ENCODE peak calls at places on chromosomes 12 and 14, in seven cellular contexts. H is activated T-helper 9 cell treated with anti-CD3 and anti-CD28 coated beads, Interleukin-2, amount 50 U/mL, for 16 hours; Y is ELR; I is memory B cell; U is A673; O is neural progenitor cell; L is activated CD4-positive, CD25-positive, alpha-beta regulatory T cell. T is an unnamed sample.

GRCh38 chr12:27965411-27965810 is 7.1 kb downstream of the PTHLH start:
- DNase-seq in H (no peak), Y (peak), I (no peak), U (peak), O (no peak), L (no peak), T (peak)

GRCh38 chr14:55864890-55865655 is 253.1 kb upstream of the PELI2 start:
- DNase-seq in H (no peak), Y (peak), I (no peak), U (peak), O (peak), L (no peak), T (no peak)

GRCh38 chr12:49358548-49359141 is 8.6 kb upstream of the SPATS2 start:
- DNase-seq in H (no peak), Y (peak), I (peak), U (peak), O (peak), L (no peak), T (peak)

GRCh38 chr12:68793436-68793835 is 14.5 kb upstream of the MDM2 start:
- DNase-seq in H (no peak), Y (no peak), I (no peak), U (no peak), O (no peak), L (no peak), T (no peak)

GRCh38 chr12:83505586-83505985 is 818.9 kb downstream of the TMTC2 start:
- DNase-seq in H (no peak), Y (no peak), I (no peak), U (no peak), O (no peak), L (no peak), T (no peak)

GRCh38 chr12:130582286-130582685 is 133.8 kb downstream of the RIMBP2 start:
- DNase-seq in H (no peak), Y (no peak), I (no peak), U (no peak), O (no peak), L (no peak), T (no peak)

GRCh38 chr12:43750814-43751213 is 7.8 kb downstream of the PUS7L start:
- DNase-seq in H (no peak), Y (no peak), I (no peak), U (no peak), O (no peak), L (no peak), T (no peak)

GRCh38 chr12:100956311-100956852 is 161.8 kb downstream of the ANO4 start:
- DNase-seq in H (no peak), Y (no peak), I (no peak), U (no peak), O (no peak), L (no peak), T (no peak)

GRCh38 chr12:105409881-105410471 is 79.5 kb downstream of the C12orf75 start:
- DNase-seq in H (no peak), Y (peak), I (no peak), U (peak), O (no peak), L (no peak), T (peak)

GRCh38 chr12:49808686-49809368 is 19.4 kb downstream of the NCKAP5L start:
- DNase-seq in H (no peak), Y (no peak), I (no peak), U (no peak), O (peak), L (no peak), T (no peak)

GRCh38 chr14:95885866-95886265 is 9.2 kb downstream of the TUNAR start:
- DNase-seq in H (no peak), Y (peak), I (no peak), U (no peak), O (no peak), L (no peak), T (no peak)

T was measured in lung microvascular endothelial cell.